ENCODE peak calls at places on chromosome 9, in ten cellular contexts. One of them, this sample, is unnamed.

GRCh38 chr9:82443312-82443711 is 454.7 kb downstream of the SPATA31D1 start:
- DNase-seq in GM12891: no peak
- DNase-seq in epithelial cell of prostate: no peak
- DNase-seq in natural killer cell treated with Interleukin-12 subunit alpha and Interleukin-12 subunit beta and Interleukin-15 and Interleukin-18, amount 100 ng/mL, for 72 hours: no peak
- DNase-seq in neural crest cell: no peak
- DNase-seq in activated CD8-positive, alpha-beta T cell treated with anti-CD3 and anti-CD28 coated beads for 36 hours: no peak
- DNase-seq in NCI-H2029: no peak
- DNase-seq in HTR-8/SVneo: no peak
- DNase-seq in AG20443: no peak
- DNase-seq in activated CD4-positive, alpha-beta T cell treated with anti-CD3 and anti-CD28 coated beads for 24 hours: no peak
- DNase-seq in this sample: no peak

GRCh38 chr9:128116104-128117083 is 11.1 kb downstream of the PTGES2 start:
- DNase-seq in activated CD8-positive, alpha-beta T cell treated with anti-CD3 and anti-CD28 coated beads for 36 hours: no peak
- DNase-seq in epithelial cell of prostate: no peak
- DNase-seq in activated CD4-positive, alpha-beta T cell treated with anti-CD3 and anti-CD28 coated beads for 24 hours: no peak
- DNase-seq in NCI-H2029: no peak
- DNase-seq in GM12891: no peak
- DNase-seq in neural crest cell: no peak
- DNase-seq in natural killer cell treated with Interleukin-12 subunit alpha and Interleukin-12 subunit beta and Interleukin-15 and Interleukin-18, amount 100 ng/mL, for 72 hours: peak
- DNase-seq in HTR-8/SVneo: no peak
- DNase-seq in AG20443: no peak
- DNase-seq in this sample: no peak

GRCh38 chr9:127015926-127016512 is 101.4 kb downstream of the RALGPS1 start:
- DNase-seq in NCI-H2029: no peak
- DNase-seq in HTR-8/SVneo: no peak
- DNase-seq in neural crest cell: no peak
- DNase-seq in natural killer cell treated with Interleukin-12 subunit alpha and Interleukin-12 subunit beta and Interleukin-15 and Interleukin-18, amount 100 ng/mL, for 72 hours: no peak
- DNase-seq in epithelial cell of prostate: no peak
- DNase-seq in GM12891: no peak
- DNase-seq in AG20443: no peak
- DNase-seq in activated CD4-positive, alpha-beta T cell treated with anti-CD3 and anti-CD28 coated beads for 24 hours: no peak
- DNase-seq in activated CD8-positive, alpha-beta T cell treated with anti-CD3 and anti-CD28 coated beads for 36 hours: no peak
- DNase-seq in this sample: no peak

GRCh38 chr9:129458663-129459549 is 162.0 kb downstream of the C9orf50 start:
- DNase-seq in activated CD4-positive, alpha-beta T cell treated with anti-CD3 and anti-CD28 coated beads for 24 hours: no peak
- DNase-seq in HTR-8/SVneo: no peak
- DNase-seq in NCI-H2029: no peak
- DNase-seq in GM12891: no peak
- DNase-seq in natural killer cell treated with Interleukin-12 subunit alpha and Interleukin-12 subunit beta and Interleukin-15 and Interleukin-18, amount 100 ng/mL, for 72 hours: no peak
- DNase-seq in AG20443: no peak
- DNase-seq in activated CD8-positive, alpha-beta T cell treated with anti-CD3 and anti-CD28 coated beads for 36 hours: peak
- DNase-seq in epithelial cell of prostate: no peak
- DNase-seq in neural crest cell: no peak
- DNase-seq in this sample: peak

GRCh38 chr9:132942541-132943182 is 1.8 kb downstream of the TSC1 start:
- DNase-seq in natural killer cell treated with Interleukin-12 subunit alpha and Interleukin-12 subunit beta and Interleukin-15 and Interleukin-18, amount 100 ng/mL, for 72 hours: no peak
- DNase-seq in activated CD8-positive, alpha-beta T cell treated with anti-CD3 and anti-CD28 coated beads for 36 hours: no peak
- DNase-seq in AG20443: no peak
- DNase-seq in epithelial cell of prostate: no peak
- DNase-seq in neural crest cell: no peak
- DNase-seq in NCI-H2029: no peak
- DNase-seq in activated CD4-positive, alpha-beta T cell treated with anti-CD3 and anti-CD28 coated beads for 24 hours: no peak
- DNase-seq in GM12891: no peak
- DNase-seq in HTR-8/SVneo: no peak
- DNase-seq in this sample: no peak

GRCh38 chr9:84894859-84895258 is 225.3 kb downstream of the NTRK2 start:
- DNase-seq in NCI-H2029: no peak
- DNase-seq in activated CD4-positive, alpha-beta T cell treated with anti-CD3 and anti-CD28 coated beads for 24 hours: no peak
- DNase-seq in HTR-8/SVneo: no peak
- DNase-seq in GM12891: no peak
- DNase-seq in epithelial cell of prostate: no peak
- DNase-seq in activated CD8-positive, alpha-beta T cell treated with anti-CD3 and anti-CD28 coated beads for 36 hours: no peak
- DNase-seq in AG20443: no peak
- DNase-seq in natural killer cell treated with Interleukin-12 subunit alpha and Interleukin-12 subunit beta and Interleukin-15 and Interleukin-18, amount 100 ng/mL, for 72 hours: no peak
- DNase-seq in neural crest cell: no peak
- DNase-seq in this sample: no peak

GRCh38 chr9:127980056-127980705 is 608 bp downstream of the EEIG1 start:
- DNase-seq in activated CD8-positive, alpha-beta T cell treated with anti-CD3 and anti-CD28 coated beads for 36 hours: peak
- DNase-seq in AG20443: no peak
- DNase-seq in NCI-H2029: peak
- DNase-seq in GM12891: no peak
- DNase-seq in epithelial cell of prostate: no peak
- DNase-seq in HTR-8/SVneo: no peak
- DNase-seq in natural killer cell treated with Interleukin-12 subunit alpha and Interleukin-12 subunit beta and Interleukin-15 and Interleukin-18, amount 100 ng/mL, for 72 hours: peak
- DNase-seq in activated CD4-positive, alpha-beta T cell treated with anti-CD3 and anti-CD28 coated beads for 24 hours: no peak
- DNase-seq in neural crest cell: peak
- DNase-seq in this sample: peak

GRCh38 chr9:136757751-136758140 is 297 bp downstream of the LCN8 start:
- DNase-seq in neural crest cell: no peak
- DNase-seq in NCI-H2029: no peak
- DNase-seq in activated CD4-positive, alpha-beta T cell treated with anti-CD3 and anti-CD28 coated beads for 24 hours: no peak
- DNase-seq in natural killer cell treated with Interleukin-12 subunit alpha and Interleukin-12 subunit beta and Interleukin-15 and Interleukin-18, amount 100 ng/mL, for 72 hours: no peak
- DNase-seq in epithelial cell of prostate: no peak
- DNase-seq in HTR-8/SVneo: no peak
- DNase-seq in GM12891: no peak
- DNase-seq in AG20443: no peak
- DNase-seq in activated CD8-positive, alpha-beta T cell treated with anti-CD3 and anti-CD28 coated beads for 36 hours: no peak
- DNase-seq in this sample: no peak

GRCh38 chr9:77449177-77450092 is 198.7 kb downstream of the GNA14 start:
- DNase-seq in natural killer cell treated with Interleukin-12 subunit alpha and Interleukin-12 subunit beta and Interleukin-15 and Interleukin-18, amount 100 ng/mL, for 72 hours: no peak
- DNase-seq in NCI-H2029: no peak
- DNase-seq in epithelial cell of prostate: peak
- DNase-seq in AG20443: peak
- DNase-seq in activated CD4-positive, alpha-beta T cell treated with anti-CD3 and anti-CD28 coated beads for 24 hours: no peak
- DNase-seq in HTR-8/SVneo: no peak
- DNase-seq in GM12891: no peak
- DNase-seq in neural crest cell: no peak
- DNase-seq in activated CD8-positive, alpha-beta T cell treated with anti-CD3 and anti-CD28 coated beads for 36 hours: no peak
- DNase-seq in this sample: no peak

GRCh38 chr9:136085815-136086212 is 9.3 kb downstream of the NACC2 start:
- DNase-seq in neural crest cell: no peak
- DNase-seq in activated CD4-positive, alpha-beta T cell treated with anti-CD3 and anti-CD28 coated beads for 24 hours: no peak
- DNase-seq in AG20443: no peak
- DNase-seq in epithelial cell of prostate: no peak
- DNase-seq in HTR-8/SVneo: no peak
- DNase-seq in activated CD8-positive, alpha-beta T cell treated with anti-CD3 and anti-CD28 coated beads for 36 hours: no peak
- DNase-seq in natural killer cell treated with Interleukin-12 subunit alpha and Interleukin-12 subunit beta and Interleukin-15 and Interleukin-18, amount 100 ng/mL, for 72 hours: no peak
- DNase-seq in GM12891: no peak
- DNase-seq in NCI-H2029: no peak
- DNase-seq in this sample: no peak

GRCh38 chr9:120856700-120857099 is 14.0 kb upstream of the PSMD5 start:
- DNase-seq in activated CD8-positive, alpha-beta T cell treated with anti-CD3 and anti-CD28 coated beads for 36 hours: no peak
- DNase-seq in activated CD4-positive, alpha-beta T cell treated with anti-CD3 and anti-CD28 coated beads for 24 hours: no peak
- DNase-seq in NCI-H2029: peak
- DNase-seq in natural killer cell treated with Interleukin-12 subunit alpha and Interleukin-12 subunit beta and Interleukin-15 and Interleukin-18, amount 100 ng/mL, for 72 hours: no peak
- DNase-seq in AG20443: no peak
- DNase-seq in epithelial cell of prostate: no peak
- DNase-seq in HTR-8/SVneo: no peak
- DNase-seq in neural crest cell: no peak
- DNase-seq in GM12891: no peak
- DNase-seq in this sample: no peak

GRCh38 chr9:127945942-127946341 is 8.3 kb upstream of the DPM2 start:
- DNase-seq in neural crest cell: no peak
- DNase-seq in HTR-8/SVneo: no peak
- DNase-seq in activated CD4-positive, alpha-beta T cell treated with anti-CD3 and anti-CD28 coated beads for 24 hours: no peak
- DNase-seq in GM12891: no peak
- DNase-seq in natural killer cell treated with Interleukin-12 subunit alpha and Interleukin-12 subunit beta and Interleukin-15 and Interleukin-18, amount 100 ng/mL, for 72 hours: no peak
- DNase-seq in epithelial cell of prostate: no peak
- DNase-seq in NCI-H2029: no peak
- DNase-seq in AG20443: no peak
- DNase-seq in activated CD8-positive, alpha-beta T cell treated with anti-CD3 and anti-CD28 coated beads for 36 hours: no peak
- DNase-seq in this sample: no peak

GRCh38 chr9:12748016-12748415 is 26.8 kb upstream of the LURAP1L start:
- DNase-seq in HTR-8/SVneo: no peak
- DNase-seq in neural crest cell: no peak
- DNase-seq in activated CD4-positive, alpha-beta T cell treated with anti-CD3 and anti-CD28 coated beads for 24 hours: no peak
- DNase-seq in natural killer cell treated with Interleukin-12 subunit alpha and Interleukin-12 subunit beta and Interleukin-15 and Interleukin-18, amount 100 ng/mL, for 72 hours: no peak
- DNase-seq in GM12891: no peak
- DNase-seq in AG20443: peak
- DNase-seq in NCI-H2029: no peak
- DNase-seq in epithelial cell of prostate: peak
- DNase-seq in activated CD8-positive, alpha-beta T cell treated with anti-CD3 and anti-CD28 coated beads for 36 hours: no peak
- DNase-seq in this sample: no peak

GRCh38 chr9:35828716-35829083 is at the start of gene FAM221B:
- DNase-seq in HTR-8/SVneo: no peak
- DNase-seq in neural crest cell: peak
- DNase-seq in GM12891: no peak
- DNase-seq in epithelial cell of prostate: no peak
- DNase-seq in activated CD4-positive, alpha-beta T cell treated with anti-CD3 and anti-CD28 coated beads for 24 hours: no peak
- DNase-seq in activated CD8-positive, alpha-beta T cell treated with anti-CD3 and anti-CD28 coated beads for 36 hours: peak
- DNase-seq in NCI-H2029: no peak
- DNase-seq in natural killer cell treated with Interleukin-12 subunit alpha and Interleukin-12 subunit beta and Interleukin-15 and Interleukin-18, amount 100 ng/mL, for 72 hours: no peak
- DNase-seq in AG20443: no peak
- DNase-seq in this sample: peak

GRCh38 chr9:137907776-137908175 is 30.2 kb downstream of the CACNA1B start:
- DNase-seq in AG20443: no peak
- DNase-seq in GM12891: no peak
- DNase-seq in HTR-8/SVneo: no peak
- DNase-seq in activated CD4-positive, alpha-beta T cell treated with anti-CD3 and anti-CD28 coated beads for 24 hours: no peak
- DNase-seq in neural crest cell: no peak
- DNase-seq in natural killer cell treated with Interleukin-12 subunit alpha and Interleukin-12 subunit beta and Interleukin-15 and Interleukin-18, amount 100 ng/mL, for 72 hours: no peak
- DNase-seq in epithelial cell of prostate: no peak
- DNase-seq in NCI-H2029: peak
- DNase-seq in activated CD8-positive, alpha-beta T cell treated with anti-CD3 and anti-CD28 coated beads for 36 hours: no peak
- DNase-seq in this sample: no peak

GRCh38 chr9:684950-685340 is 156.6 kb upstream of the DMRT1 start:
- DNase-seq in neural crest cell: no peak
- DNase-seq in activated CD8-positive, alpha-beta T cell treated with anti-CD3 and anti-CD28 coated beads for 36 hours: no peak
- DNase-seq in epithelial cell of prostate: peak
- DNase-seq in natural killer cell treated with Interleukin-12 subunit alpha and Interleukin-12 subunit beta and Interleukin-15 and Interleukin-18, amount 100 ng/mL, for 72 hours: no peak
- DNase-seq in NCI-H2029: no peak
- DNase-seq in HTR-8/SVneo: no peak
- DNase-seq in GM12891: no peak
- DNase-seq in AG20443: peak
- DNase-seq in activated CD4-positive, alpha-beta T cell treated with anti-CD3 and anti-CD28 coated beads for 24 hours: no peak
- DNase-seq in this sample: no peak

GRCh38 chr9:111610851-111611250 is 11.4 kb upstream of the PTGR1 start:
- DNase-seq in neural crest cell: no peak
- DNase-seq in activated CD4-positive, alpha-beta T cell treated with anti-CD3 and anti-CD28 coated beads for 24 hours: no peak
- DNase-seq in NCI-H2029: no peak
- DNase-seq in AG20443: no peak
- DNase-seq in activated CD8-positive, alpha-beta T cell treated with anti-CD3 and anti-CD28 coated beads for 36 hours: no peak
- DNase-seq in GM12891: no peak
- DNase-seq in HTR-8/SVneo: no peak
- DNase-seq in natural killer cell treated with Interleukin-12 subunit alpha and Interleukin-12 subunit beta and Interleukin-15 and Interleukin-18, amount 100 ng/mL, for 72 hours: no peak
- DNase-seq in epithelial cell of prostate: no peak
- DNase-seq in this sample: no peak

GRCh38 chr9:75027187-75028107 is 646 bp downstream of the CARNMT1 start:
- DNase-seq in neural crest cell: peak
- DNase-seq in GM12891: peak
- DNase-seq in AG20443: peak
- DNase-seq in HTR-8/SVneo: peak
- DNase-seq in natural killer cell treated with Interleukin-12 subunit alpha and Interleukin-12 subunit beta and Interleukin-15 and Interleukin-18, amount 100 ng/mL, for 72 hours: peak
- DNase-seq in NCI-H2029: no peak
- DNase-seq in activated CD4-positive, alpha-beta T cell treated with anti-CD3 and anti-CD28 coated beads for 24 hours: peak
- DNase-seq in activated CD8-positive, alpha-beta T cell treated with anti-CD3 and anti-CD28 coated beads for 36 hours: peak
- DNase-seq in epithelial cell of prostate: no peak
- DNase-seq in this sample: no peak

GRCh38 chr9:133619791-133620190 is 10.6 kb upstream of the FAM163B start:
- DNase-seq in AG20443: no peak
- DNase-seq in natural killer cell treated with Interleukin-12 subunit alpha and Interleukin-12 subunit beta and Interleukin-15 and Interleukin-18, amount 100 ng/mL, for 72 hours: peak
- DNase-seq in HTR-8/SVneo: no peak
- DNase-seq in neural crest cell: no peak
- DNase-seq in activated CD8-positive, alpha-beta T cell treated with anti-CD3 and anti-CD28 coated beads for 36 hours: peak
- DNase-seq in NCI-H2029: no peak
- DNase-seq in activated CD4-positive, alpha-beta T cell treated with anti-CD3 and anti-CD28 coated beads for 24 hours: peak
- DNase-seq in epithelial cell of prostate: no peak
- DNase-seq in GM12891: peak
- DNase-seq in this sample: no peak

GRCh38 chr9:120360046-120360445 is 219.9 kb downstream of the CDK5RAP2 start:
- DNase-seq in GM12891: no peak
- DNase-seq in activated CD8-positive, alpha-beta T cell treated with anti-CD3 and anti-CD28 coated beads for 36 hours: no peak
- DNase-seq in activated CD4-positive, alpha-beta T cell treated with anti-CD3 and anti-CD28 coated beads for 24 hours: no peak
- DNase-seq in neural crest cell: no peak
- DNase-seq in epithelial cell of prostate: no peak
- DNase-seq in AG20443: no peak
- DNase-seq in NCI-H2029: no peak
- DNase-seq in HTR-8/SVneo: no peak
- DNase-seq in natural killer cell treated with Interleukin-12 subunit alpha and Interleukin-12 subunit beta and Interleukin-15 and Interleukin-18, amount 100 ng/mL, for 72 hours: no peak
- DNase-seq in this sample: no peak

GRCh38 chr9:124218438-124219289 is 39.1 kb upstream of the NEK6 start:
- DNase-seq in activated CD8-positive, alpha-beta T cell treated with anti-CD3 and anti-CD28 coated beads for 36 hours: peak
- DNase-seq in natural killer cell treated with Interleukin-12 subunit alpha and Interleukin-12 subunit beta and Interleukin-15 and Interleukin-18, amount 100 ng/mL, for 72 hours: peak
- DNase-seq in activated CD4-positive, alpha-beta T cell treated with anti-CD3 and anti-CD28 coated beads for 24 hours: no peak
- DNase-seq in GM12891: peak
- DNase-seq in neural crest cell: no peak
- DNase-seq in AG20443: peak
- DNase-seq in NCI-H2029: peak
- DNase-seq in epithelial cell of prostate: no peak
- DNase-seq in HTR-8/SVneo: peak
- DNase-seq in this sample: no peak

GRCh38 chr9:89011683-89012082 is 20.4 kb downstream of the S1PR3 start:
- DNase-seq in natural killer cell treated with Interleukin-12 subunit alpha and Interleukin-12 subunit beta and Interleukin-15 and Interleukin-18, amount 100 ng/mL, for 72 hours: no peak
- DNase-seq in activated CD4-positive, alpha-beta T cell treated with anti-CD3 and anti-CD28 coated beads for 24 hours: no peak
- DNase-seq in GM12891: no peak
- DNase-seq in neural crest cell: no peak
- DNase-seq in AG20443: no peak
- DNase-seq in NCI-H2029: no peak
- DNase-seq in activated CD8-positive, alpha-beta T cell treated with anti-CD3 and anti-CD28 coated beads for 36 hours: no peak
- DNase-seq in epithelial cell of prostate: no peak
- DNase-seq in HTR-8/SVneo: no peak
- DNase-seq in this sample: no peak

GRCh38 chr9:7615344-7615743 is 184.2 kb downstream of the DMAC1 start:
- DNase-seq in natural killer cell treated with Interleukin-12 subunit alpha and Interleukin-12 subunit beta and Interleukin-15 and Interleukin-18, amount 100 ng/mL, for 72 hours: no peak
- DNase-seq in epithelial cell of prostate: no peak
- DNase-seq in HTR-8/SVneo: no peak
- DNase-seq in activated CD4-positive, alpha-beta T cell treated with anti-CD3 and anti-CD28 coated beads for 24 hours: no peak
- DNase-seq in AG20443: no peak
- DNase-seq in GM12891: no peak
- DNase-seq in activated CD8-positive, alpha-beta T cell treated with anti-CD3 and anti-CD28 coated beads for 36 hours: no peak
- DNase-seq in NCI-H2029: no peak
- DNase-seq in neural crest cell: no peak
- DNase-seq in this sample: no peak

GRCh38 chr9:21966140-21966851 is 27.9 kb downstream of the CDKN2A start:
- DNase-seq in epithelial cell of prostate: no peak
- DNase-seq in activated CD4-positive, alpha-beta T cell treated with anti-CD3 and anti-CD28 coated beads for 24 hours: no peak
- DNase-seq in natural killer cell treated with Interleukin-12 subunit alpha and Interleukin-12 subunit beta and Interleukin-15 and Interleukin-18, amount 100 ng/mL, for 72 hours: no peak
- DNase-seq in NCI-H2029: no peak
- DNase-seq in HTR-8/SVneo: no peak
- DNase-seq in neural crest cell: no peak
- DNase-seq in activated CD8-positive, alpha-beta T cell treated with anti-CD3 and anti-CD28 coated beads for 36 hours: no peak
- DNase-seq in AG20443: no peak
- DNase-seq in GM12891: no peak
- DNase-seq in this sample: peak

GRCh38 chr9:7780261-7780988 is 19.2 kb downstream of the DMAC1 start:
- DNase-seq in GM12891: no peak
- DNase-seq in epithelial cell of prostate: peak
- DNase-seq in NCI-H2029: no peak
- DNase-seq in activated CD4-positive, alpha-beta T cell treated with anti-CD3 and anti-CD28 coated beads for 24 hours: no peak
- DNase-seq in HTR-8/SVneo: no peak
- DNase-seq in natural killer cell treated with Interleukin-12 subunit alpha and Interleukin-12 subunit beta and Interleukin-15 and Interleukin-18, amount 100 ng/mL, for 72 hours: no peak
- DNase-seq in neural crest cell: no peak
- DNase-seq in activated CD8-positive, alpha-beta T cell treated with anti-CD3 and anti-CD28 coated beads for 36 hours: no peak
- DNase-seq in AG20443: peak
- DNase-seq in this sample: no peak

GRCh38 chr9:127934986-127935385 is 2.7 kb downstream of the DPM2 start:
- DNase-seq in natural killer cell treated with Interleukin-12 subunit alpha and Interleukin-12 subunit beta and Interleukin-15 and Interleukin-18, amount 100 ng/mL, for 72 hours: no peak
- DNase-seq in AG20443: no peak
- DNase-seq in activated CD8-positive, alpha-beta T cell treated with anti-CD3 and anti-CD28 coated beads for 36 hours: no peak
- DNase-seq in NCI-H2029: no peak
- DNase-seq in GM12891: no peak
- DNase-seq in epithelial cell of prostate: no peak
- DNase-seq in activated CD4-positive, alpha-beta T cell treated with anti-CD3 and anti-CD28 coated beads for 24 hours: no peak
- DNase-seq in HTR-8/SVneo: no peak
- DNase-seq in neural crest cell: no peak
- DNase-seq in this sample: no peak

GRCh38 chr9:121772600-121773285 is 121.3 kb downstream of the DAB2IP start:
- DNase-seq in AG20443: no peak
- DNase-seq in GM12891: no peak
- DNase-seq in NCI-H2029: no peak
- DNase-seq in neural crest cell: no peak
- DNase-seq in HTR-8/SVneo: no peak
- DNase-seq in natural killer cell treated with Interleukin-12 subunit alpha and Interleukin-12 subunit beta and Interleukin-15 and Interleukin-18, amount 100 ng/mL, for 72 hours: no peak
- DNase-seq in activated CD8-positive, alpha-beta T cell treated with anti-CD3 and anti-CD28 coated beads for 36 hours: no peak
- DNase-seq in activated CD4-positive, alpha-beta T cell treated with anti-CD3 and anti-CD28 coated beads for 24 hours: no peak
- DNase-seq in epithelial cell of prostate: no peak
- DNase-seq in this sample: no peak

GRCh38 chr9:135344523-135344901 is 135.1 kb upstream of the PPP1R26 start:
- DNase-seq in epithelial cell of prostate: no peak
- DNase-seq in natural killer cell treated with Interleukin-12 subunit alpha and Interleukin-12 subunit beta and Interleukin-15 and Interleukin-18, amount 100 ng/mL, for 72 hours: no peak
- DNase-seq in GM12891: no peak
- DNase-seq in neural crest cell: no peak
- DNase-seq in NCI-H2029: no peak
- DNase-seq in activated CD8-positive, alpha-beta T cell treated with anti-CD3 and anti-CD28 coated beads for 36 hours: no peak
- DNase-seq in activated CD4-positive, alpha-beta T cell treated with anti-CD3 and anti-CD28 coated beads for 24 hours: no peak
- DNase-seq in AG20443: no peak
- DNase-seq in HTR-8/SVneo: no peak
- DNase-seq in this sample: no peak

This sample was measured in retina.